ENCODE peak calls at places on chromosomes 11 and 22, in six cellular contexts. I, N, P, M, Z and E are unnamed samples.

GRCh38 chr11:35239476-35240075 is 100.6 kb downstream of the CD44 start:
- DNase-seq in M (no peak), I (no peak), P (no peak), N (no peak), Z (no peak), E (no peak)

GRCh38 chr11:10021563-10021962 is 272.5 kb downstream of the SBF2 start:
- DNase-seq in I (no peak), M (no peak), P (no peak), N (no peak), Z (no peak), E (no peak)

GRCh38 chr11:72676874-72677341 is 2.7 kb upstream of the PDE2A start:
- DNase-seq in M (peak), P (peak), N (peak), I (peak), Z (no peak), E (no peak)

GRCh38 chr11:111733009-111733408 is 33.2 kb downstream of the PPP2R1B start:
- DNase-seq in P (no peak), Z (peak), M (no peak), N (peak), I (peak), E (no peak)

GRCh38 chr11:130808541-130808940 is 107.7 kb downstream of the SNX19 start:
- DNase-seq in M (no peak), Z (no peak), P (no peak), I (no peak), N (no peak), E (no peak)

GRCh38 chr11:32435511-32435946 is at the start of gene WT1:
- DNase-seq in Z (no peak), M (peak), N (no peak), I (peak), P (no peak), E (no peak)

GRCh38 chr22:49305215-49305965 is 522.3 kb downstream of the BRD1 start:
- DNase-seq in Z (peak), P (peak), I (peak), M (peak), N (peak), E (no peak)

GRCh38 chr11:61533401-61533800 is 24.9 kb downstream of the LRRC10B start:
- DNase-seq in M (no peak), Z (no peak), N (no peak), P (no peak), I (no peak), E (no peak)

GRCh38 chr11:112519749-112520148 is 259.1 kb upstream of the PLET1 start:
- DNase-seq in N (no peak), P (no peak), M (no peak), I (no peak), Z (no peak), E (no peak)

GRCh38 chr11:60193687-60194433 is 11.0 kb upstream of the MS4A6A start:
- DNase-seq in Z (peak), N (peak), I (no peak), P (no peak), M (peak), E (no peak)

GRCh38 chr11:69654660-69655478 is 13.9 kb downstream of the CCND1 start:
- DNase-seq in Z (no peak), P (peak), N (peak), I (no peak), M (no peak), E (no peak)

GRCh38 chr22:49833340-49834007 is 5.8 kb upstream of the BRD1 start:
- DNase-seq in M (no peak), Z (no peak), P (no peak), I (no peak), N (no peak), E (no peak)

GRCh38 chr11:39255648-39256047 is 2203.8 kb downstream of the LRRC4C start:
- DNase-seq in Z (no peak), P (no peak), I (no peak), N (no peak), M (no peak), E (no peak)

GRCh38 chr11:6027501-6027900 is 3.1 kb downstream of the OR56A1 start:
- DNase-seq in N (peak), P (no peak), Z (no peak), I (no peak), M (no peak), E (no peak)

GRCh38 chr22:37556750-37557149 is 3.5 kb upstream of the CDC42EP1 start:
- DNase-seq in P (no peak), M (no peak), I (no peak), N (no peak), Z (no peak), E (no peak)

GRCh38 chr11:84581083-84581482 is 1046.1 kb downstream of the DLG2 start:
- DNase-seq in I (no peak), M (no peak), P (no peak), N (no peak), Z (no peak), E (no peak)

GRCh38 chr11:65920035-65920802 is 993 bp downstream of the DRAP1 start:
- DNase-seq in Z (no peak), P (no peak), N (no peak), M (no peak), I (peak), E (no peak)

DNA sequence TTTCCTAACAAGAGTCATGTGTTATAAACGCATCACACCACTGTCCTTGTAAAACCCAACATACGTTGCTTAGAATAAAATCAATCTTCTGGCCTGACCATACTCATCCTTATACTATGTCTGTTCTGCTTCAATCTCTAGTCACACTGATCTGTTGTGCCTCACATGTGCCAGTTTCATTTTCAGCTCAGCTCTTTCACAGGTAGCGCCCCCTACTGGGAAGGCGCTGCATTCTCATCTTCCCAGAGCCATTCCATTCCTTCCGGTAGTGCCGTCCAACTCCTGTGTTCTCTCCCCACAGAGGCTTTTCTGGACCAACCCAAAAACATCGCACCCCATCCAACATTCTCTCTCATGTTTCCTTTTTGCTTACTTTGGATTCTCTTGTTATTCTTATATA is 22.2 kb downstream of the CASP5 start:
- DNase-seq in I (peak), P (no peak), Z (no peak), M (peak), N (peak), E (no peak)
- TF ChIP-seq CTCF in I (peak), P (peak), Z (peak), M (peak), N (peak), E (peak)

GRCh38 chr11:123061403-123062157 is at the start of gene HSPA8:
- DNase-seq in P (peak), Z (peak), M (peak), I (peak), N (peak), E (no peak)

GRCh38 chr11:123062892-123063395 is 1.0 kb upstream of the HSPA8 start:
- DNase-seq in N (peak), I (no peak), M (no peak), Z (no peak), P (no peak), E (no peak)

GRCh38 chr11:123063396-123064267 is 1.7 kb upstream of the HSPA8 start:
- DNase-seq in M (peak), Z (peak), I (no peak), N (peak), P (no peak), E (no peak)

GRCh38 chr11:123060265-123061000 is 1.5 kb downstream of the HSPA8 start:
- DNase-seq in M (no peak), Z (peak), I (no peak), P (no peak), N (no peak), E (no peak)

GRCh38 chr11:123062158-123062891 is 389 bp upstream of the HSPA8 start:
- DNase-seq in Z (peak), M (peak), I (peak), P (peak), N (peak), E (peak)
- TF ChIP-seq CTCF in Z (no peak), M (no peak), I (no peak), P (no peak), N (no peak), E (no peak)

GRCh38 chr11:126664643-126665042 is 309.2 kb downstream of the ST3GAL4 start:
- DNase-seq in M (no peak), Z (no peak), P (no peak), I (no peak), N (no peak), E (no peak)

GRCh38 chr11:126669416-126669815 is 313.9 kb downstream of the ST3GAL4 start:
- DNase-seq in P (no peak), Z (no peak), N (peak), M (no peak), I (no peak), E (no peak)

GRCh38 chr11:126662055-126662790 is 306.7 kb downstream of the ST3GAL4 start:
- DNase-seq in N (no peak), M (no peak), P (no peak), Z (no peak), I (no peak), E (no peak)

GRCh38 chr11:126661051-126661450 is 305.6 kb downstream of the ST3GAL4 start:
- DNase-seq in N (no peak), Z (no peak), P (no peak), I (no peak), M (no peak), E (no peak)

GRCh38 chr11:126664193-126664592 is 308.7 kb downstream of the ST3GAL4 start:
- DNase-seq in M (no peak), P (no peak), Z (no peak), I (no peak), N (no peak), E (no peak)
- TF ChIP-seq CTCF in M (no peak), P (no peak), Z (no peak), I (no peak), N (no peak), E (no peak)

DNA sequence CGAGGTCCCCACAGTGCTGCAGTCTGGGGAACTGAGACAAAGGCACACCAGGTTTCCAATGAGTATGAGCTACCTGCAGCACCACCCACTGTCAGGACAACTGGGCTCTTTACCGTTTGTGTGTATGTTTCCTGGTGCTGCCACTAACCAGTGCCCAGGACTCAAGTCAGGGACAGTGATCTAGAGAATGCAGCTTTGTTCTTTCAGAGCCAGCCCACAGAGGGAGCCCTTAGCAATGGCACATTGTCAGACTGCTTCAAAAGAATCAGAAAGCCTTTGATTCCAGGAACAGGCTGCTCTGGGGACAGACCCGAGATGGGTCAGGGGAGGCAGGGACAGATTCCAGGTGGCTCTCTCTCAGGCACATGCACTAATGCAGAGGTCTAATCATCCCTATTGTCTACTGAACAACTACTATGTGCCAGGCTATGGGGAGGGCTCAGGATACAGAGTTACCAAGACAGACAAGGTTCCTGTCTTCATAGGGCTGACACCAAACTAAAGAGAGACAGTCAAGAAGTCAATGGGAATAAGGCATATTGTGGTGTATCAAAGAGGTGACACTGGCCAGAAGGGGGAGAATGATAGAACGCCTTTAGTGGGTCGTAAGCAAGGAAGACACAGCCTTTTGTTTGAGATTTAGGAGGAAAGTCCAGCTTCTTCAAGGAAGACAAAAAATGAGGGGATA is 103.7 kb downstream of the VPREB1 start:
- DNase-seq in Z (no peak), N (no peak), P (no peak), M (peak), I (no peak), E (no peak)
- TF ChIP-seq CTCF in Z (no peak), N (no peak), P (no peak), M (no peak), I (no peak), E (no peak)

DNA sequence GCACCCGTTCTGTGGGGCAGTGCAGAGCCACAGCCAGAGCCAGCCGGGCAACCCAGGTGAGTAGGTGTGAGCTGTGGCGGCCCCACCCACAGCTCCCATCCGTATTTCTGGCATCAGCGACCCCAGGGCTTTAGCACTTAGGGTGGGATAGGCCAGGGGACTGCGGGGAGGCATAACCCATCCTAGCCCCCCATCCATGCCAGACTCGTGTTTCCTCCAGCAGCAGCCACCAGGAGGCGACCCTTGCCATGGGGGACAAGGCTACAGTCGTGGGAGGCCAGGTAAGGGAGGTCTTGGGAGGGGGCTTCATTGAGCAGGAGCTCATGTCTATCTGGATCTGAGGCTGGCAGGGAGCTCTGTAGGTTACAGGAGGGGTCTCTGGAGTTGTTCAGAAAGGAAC is 873 bp downstream of the OTOG start:
- DNase-seq in P (no peak), Z (no peak), M (no peak), I (no peak), N (no peak), E (no peak)
- TF ChIP-seq CTCF in P (no peak), Z (no peak), M (no peak), I (no peak), N (no peak), E (no peak)

GRCh38 chr11:86955111-86955673 is at the start of gene FZD4:
- DNase-seq in N (peak), M (peak), I (peak), P (peak), Z (peak), E (peak)
- TF ChIP-seq CTCF in N (no peak), M (no peak), I (no peak), P (no peak), Z (no peak), E (no peak)